ENCODE peak calls at places on chromosomes 1 and 21, in nine cellular contexts. R, T, L, C, G, X, N, Z and V are unnamed samples.

GRCh38 chr1:162283657-162284056 is 93.0 kb downstream of the SPATA46 start:
- DNase-seq in R (no peak), T (no peak), L (no peak), C (no peak), G (no peak), X (peak; percentile 43), N (no peak), Z (no peak), V (no peak)

GRCh38 chr1:27971674-27972073 is 11.9 kb downstream of the XKR8 start:
- DNase-seq in R (no peak), T (no peak), L (no peak), C (no peak), G (no peak), X (no peak), N (no peak), Z (no peak), V (no peak)

GRCh38 chr1:58441699-58442098 is 104.8 kb downstream of the OMA1 start:
- DNase-seq in R (no peak), T (no peak), L (no peak), C (no peak), G (no peak), X (no peak), N (no peak), Z (no peak), V (no peak)

GRCh38 chr1:25568834-25569598 is 25.6 kb downstream of the LDLRAP1 start:
- DNase-seq in R (peak; percentile 93), T (no peak), L (no peak), C (no peak), G (no peak), X (no peak), N (no peak), Z (peak; percentile 87), V (no peak)

GRCh38 chr1:206736878-206737728 is 33.5 kb upstream of the IL19 start:
- DNase-seq in R (no peak), T (no peak), L (no peak), C (no peak), G (no peak), X (no peak), N (no peak), Z (no peak), V (no peak)

GRCh38 chr1:230610589-230610988 is 31.7 kb upstream of the COG2 start:
- DNase-seq in R (no peak), T (no peak), L (no peak), C (no peak), G (no peak), X (no peak), N (no peak), Z (no peak), V (no peak)

GRCh38 chr1:218369688-218370511 is 24.8 kb downstream of the TGFB2 start:
- DNase-seq in R (peak; percentile 74), T (no peak), L (no peak), C (no peak), G (no peak), X (no peak), N (no peak), Z (no peak), V (no peak)

GRCh38 chr1:185337221-185337620 is 20.2 kb upstream of the IVNS1ABP start:
- DNase-seq in R (peak; percentile 40), T (no peak), L (no peak), C (no peak), G (no peak), X (no peak), N (no peak), Z (no peak), V (no peak)

GRCh38 chr1:7589774-7590425 is 181.2 kb upstream of the VAMP3 start:
- DNase-seq in R (no peak), T (no peak), L (peak; percentile 12), C (no peak), G (no peak), X (no peak), N (no peak), Z (no peak), V (no peak)

GRCh38 chr1:64516301-64516700 is 46.4 kb downstream of the CACHD1 start:
- DNase-seq in R (no peak), T (no peak), L (no peak), C (no peak), G (no peak), X (no peak), N (no peak), Z (no peak), V (no peak)

GRCh38 chr1:198713081-198713480 is 74.2 kb downstream of the PTPRC start:
- DNase-seq in R (peak; percentile 13), T (no peak), L (no peak), C (no peak), G (no peak), X (no peak), N (no peak), Z (no peak), V (no peak)

GRCh38 chr1:162612606-162613400 is 19.5 kb upstream of the DDR2 start:
- DNase-seq in R (peak; percentile 18), T (no peak), L (no peak), C (no peak), G (no peak), X (no peak), N (no peak), Z (no peak), V (no peak)

GRCh38 chr21:46064870-46065214 is 33.1 kb upstream of the COL6A2 start:
- DNase-seq in R (no peak), T (no peak), L (no peak), C (peak; percentile 82), G (no peak), X (no peak), N (no peak), Z (no peak), V (no peak)

GRCh38 chr1:23083714-23084480 is 64.6 kb downstream of the KDM1A start:
- DNase-seq in R (no peak), T (no peak), L (peak; percentile 66), C (no peak), G (no peak), X (peak; percentile 36), N (no peak), Z (no peak), V (no peak)

GRCh38 chr1:17287377-17287776 is 20.6 kb upstream of the PADI4 start:
- DNase-seq in R (peak; percentile 72), T (no peak), L (no peak), C (no peak), G (no peak), X (no peak), N (no peak), Z (no peak), V (no peak)

GRCh38 chr1:96116707-96117106 is 604.9 kb upstream of the PTBP2 start:
- DNase-seq in R (peak; percentile 78), T (no peak), L (no peak), C (no peak), G (no peak), X (no peak), N (no peak), Z (no peak), V (no peak)

GRCh38 chr1:230728710-230729392 is 14.9 kb upstream of the AGT start:
- DNase-seq in R (no peak), T (peak; percentile 30), L (peak; percentile 43), C (no peak), G (no peak), X (no peak), N (no peak), Z (no peak), V (no peak)

GRCh38 chr1:164311376-164311775 is 247.6 kb upstream of the PBX1 start:
- DNase-seq in R (peak; percentile 16), T (no peak), L (no peak), C (no peak), G (no peak), X (no peak), N (no peak), Z (no peak), V (no peak)

GRCh38 chr21:42830456-42831455 is 48.6 kb downstream of the WDR4 start:
- DNase-seq in R (no peak), T (no peak), L (no peak), C (peak; percentile 45), G (no peak), X (peak; percentile 13), N (no peak), Z (no peak), V (no peak)
- TF ChIP-seq CTCF in R (no peak), T (peak; percentile 12), L (no peak), C (peak; percentile 8), G (peak; percentile 37), X (no peak), N (no peak), Z (no peak), V (no peak)

DNA sequence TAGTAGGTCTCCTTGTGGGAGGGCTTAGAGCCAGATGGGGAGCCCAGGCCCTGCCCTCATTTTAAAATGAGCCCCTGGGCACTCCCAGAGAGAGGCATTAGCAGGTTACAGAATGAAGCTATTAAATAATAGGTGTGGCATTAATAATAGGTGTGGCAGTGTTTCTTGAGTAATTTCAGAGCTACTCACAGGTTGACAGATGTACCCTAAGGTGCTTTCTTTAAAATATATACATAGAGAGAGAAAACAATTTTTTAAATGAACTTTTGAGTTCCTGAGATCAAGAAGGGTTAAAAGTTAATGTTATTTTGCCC is 1.2 kb downstream of the EEIG2 start:
- DNase-seq in R (no peak), T (no peak), L (no peak), C (no peak), G (peak; percentile 70), X (no peak), N (no peak), Z (no peak), V (no peak)
- TF ChIP-seq CTCF in R (no peak), T (no peak), L (no peak), C (no peak), G (no peak), X (no peak), N (no peak), Z (no peak), V (no peak)

DNA sequence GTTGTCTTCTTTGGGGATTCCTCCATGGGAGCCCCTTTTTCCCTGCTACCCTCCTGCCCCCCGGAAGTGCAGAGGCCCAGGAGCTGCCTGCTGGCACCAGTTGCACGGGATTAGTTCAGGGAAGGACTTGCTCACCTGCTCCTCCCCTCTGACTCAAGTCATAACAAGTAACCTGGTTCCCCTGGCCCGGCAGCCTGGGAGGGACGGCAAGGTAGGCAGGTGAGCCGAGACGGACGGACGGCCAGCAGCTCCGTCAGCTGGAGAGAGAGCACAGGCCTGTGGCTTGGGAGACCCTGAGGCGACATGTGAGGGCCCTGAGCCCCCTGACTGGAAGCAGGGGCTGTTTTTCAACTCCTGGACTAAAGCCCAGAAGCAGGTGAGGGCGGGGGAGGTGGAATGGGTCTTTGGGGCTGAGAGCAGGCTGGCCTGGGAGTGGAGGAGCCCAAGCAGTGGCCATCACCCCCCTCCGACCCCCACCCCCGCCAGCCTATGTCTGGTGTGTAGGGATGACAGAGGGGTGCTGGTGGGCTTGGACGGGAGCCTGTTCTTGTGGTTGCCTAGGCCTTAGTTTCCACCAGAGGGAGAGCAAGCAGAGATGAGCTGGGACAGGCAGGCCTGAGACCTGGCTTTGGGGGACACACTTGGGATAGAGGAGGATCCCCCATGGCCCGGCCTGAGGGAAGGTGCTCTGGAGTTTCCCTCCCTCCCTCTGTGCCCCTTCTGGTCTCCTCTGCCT is at the start of gene INAVA:
- DNase-seq in R (no peak), T (peak; percentile 39), L (no peak), C (no peak), G (no peak), X (no peak), N (no peak), Z (peak; percentile 83), V (no peak)
- TF ChIP-seq CTCF in R (peak; percentile 7), T (peak; percentile 17), L (no peak), C (no peak), G (no peak), X (no peak), N (no peak), Z (no peak), V (no peak)

GRCh38 chr1:81304187-81304586 is 496.5 kb upstream of the ADGRL2 start:
- DNase-seq in R (peak; percentile 36), T (no peak), L (no peak), C (no peak), G (no peak), X (no peak), N (no peak), Z (no peak), V (no peak)

GRCh38 chr1:81305997-81306452 is 494.7 kb upstream of the ADGRL2 start:
- DNase-seq in R (peak; percentile 63), T (peak; percentile 62), L (no peak), C (no peak), G (peak; percentile 23), X (no peak), N (peak; percentile 65), Z (peak; percentile 75), V (peak; percentile 29)
- TF ChIP-seq CTCF in R (peak; percentile 31), T (peak; percentile 56), L (no peak), C (peak; percentile 55), G (peak; percentile 37), X (peak; percentile 56), N (peak; percentile 44), Z (peak; percentile 65), V (peak; percentile 65)